ENCODE peak calls at places on chromosomes 7 and 10, in four cellular contexts. P is neuronal stem cell, G is neural progenitor cell, O is thoracic aorta. S is an unnamed sample. For H3K4me1, the result is how much of the 10 kb centered on the place peaks cover.

GRCh38 chr7:139340808-139341057 is 404 bp upstream of the FMC1 start:
- DNase-seq in P (no peak), G (no peak), O (peak), S (no peak)

GRCh38 chr7:94223375-94224084 is 171.2 kb upstream of the COL1A2 start:
- DNase-seq in P (peak), G (peak), O (no peak), S (no peak)

GRCh38 chr10:71746344-71747037 is 26.8 kb downstream of the VSIR start:
- DNase-seq in P (no peak), G (peak), O (no peak), S (no peak)

GRCh38 chr7:64997927-64998391 is 7.1 kb upstream of the ZNF117 start:
- DNase-seq in P (no peak), G (no peak), O (no peak), S (no peak)

GRCh38 chr10:104441601-104442000 is 88.0 kb downstream of the CFAP58 start:
- DNase-seq in P (no peak), G (no peak), O (no peak), S (no peak)

GRCh38 chr7:11753441-11753840 is 78.6 kb downstream of the THSD7A start:
- DNase-seq in P (no peak), G (peak), O (no peak), S (no peak)

GRCh38 chr7:27375958-27376357 is 133.4 kb downstream of the EVX1 start:
- DNase-seq in P (no peak), G (peak), O (no peak), S (no peak)

GRCh38 chr7:1663243-1663642 is 6.8 kb upstream of the ELFN1 start:
- DNase-seq in P (no peak), G (no peak), O (no peak), S (no peak)

GRCh38 chr7:131244259-131244852 is 83.3 kb upstream of the MKLN1 start:
- DNase-seq in P (peak), G (no peak), O (peak), S (no peak)

GRCh38 chr10:43137701-43137970 is 609 bp upstream of the CSGALNACT2 start:
- DNase-seq in P (peak), G (peak), O (no peak), S (no peak)

GRCh38 chr10:10605551-10606081 is 412.1 kb upstream of the CELF2 start:
- DNase-seq in P (no peak), G (no peak), O (peak), S (no peak)

GRCh38 chr7:19749658-19750057 is 23.8 kb downstream of the TMEM196 start:
- DNase-seq in P (no peak), G (no peak), O (no peak), S (no peak)

GRCh38 chr7:5528071-5528814 is 104.6 kb upstream of the TNRC18 start:
- DNase-seq in P (no peak), G (peak), O (no peak), S (peak)

GRCh38 chr7:43764039-43764789 is 5.7 kb downstream of the BLVRA start:
- DNase-seq in P (no peak), G (no peak), O (peak), S (no peak)

GRCh38 chr7:18821554-18821953 is 295.9 kb downstream of the TWIST1 start:
- DNase-seq in P (no peak), G (no peak), O (no peak), S (no peak)

GRCh38 chr7:132398253-132398913 is 177.9 kb downstream of the PLXNA4 start:
- DNase-seq in P (no peak), G (no peak), O (no peak), S (no peak)

GRCh38 chr7:131741446-131741845 is 185.0 kb upstream of the PODXL start:
- DNase-seq in P (no peak), G (no peak), O (no peak), S (no peak)

GRCh38 chr7:26178272-26178960 is 22.1 kb downstream of the HNRNPA2B1 start:
- DNase-seq in P (no peak), G (no peak), O (no peak), S (no peak)

GRCh38 chr10:81524467-81524866 is 350.5 kb upstream of the NRG3 start:
- DNase-seq in P (no peak), G (no peak), O (no peak), S (no peak)

GRCh38 chr7:85600425-85600824 is 413.6 kb upstream of the SEMA3D start:
- DNase-seq in P (peak), G (no peak), O (no peak), S (no peak)

GRCh38 chr7:77806425-77806824 is 7.9 kb downstream of the PHTF2 start:
- DNase-seq in P (no peak), G (no peak), O (no peak), S (no peak)

GRCh38 chr7:80369321-80369720 is 142.5 kb downstream of the GNAT3 start:
- DNase-seq in P (no peak), G (no peak), O (no peak), S (no peak)

GRCh38 chr7:67470256-67470751 is 473.7 kb downstream of the TYW1 start:
- DNase-seq in P (peak), G (peak), O (no peak), S (no peak)

GRCh38 chr7:127652333-127653248 is 597 bp downstream of the SND1 start:
- DNase-seq in P (no peak), G (no peak), O (no peak), S (no peak)

DNA sequence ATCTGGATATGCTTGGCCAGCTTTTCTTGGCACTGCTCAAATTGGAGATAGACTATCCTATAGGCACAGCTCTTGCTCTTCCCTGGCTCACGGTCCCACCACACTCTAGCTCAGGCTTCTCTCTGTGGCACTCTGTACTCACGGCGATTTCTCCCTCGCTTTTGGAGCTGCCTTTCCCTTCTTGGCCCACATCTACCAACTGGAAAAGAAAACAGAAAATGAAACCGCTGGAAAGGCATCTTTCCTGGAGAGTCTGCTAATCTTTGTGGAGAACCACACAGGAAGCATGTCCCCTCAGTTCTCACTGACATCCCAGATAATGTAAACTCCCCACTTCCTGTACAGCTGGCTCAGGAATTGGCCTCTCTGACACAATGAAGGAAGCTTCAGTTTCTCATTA is 210.0 kb downstream of the JCAD start:
- DNase-seq in P (no peak), G (no peak), O (no peak), S (no peak)
- H3K4me3 ChIP-seq in P (no peak), G (no peak), O (peak), S (no peak)

GRCh38 chr10:3782456-3783312 is 2.3 kb downstream of the KLF6 start:
- DNase-seq in P (no peak), G (no peak), O (no peak), S (peak)
- H3K4me1 ChIP-seq in P (under half), G (under half), O (under half), S (under half)

DNA sequence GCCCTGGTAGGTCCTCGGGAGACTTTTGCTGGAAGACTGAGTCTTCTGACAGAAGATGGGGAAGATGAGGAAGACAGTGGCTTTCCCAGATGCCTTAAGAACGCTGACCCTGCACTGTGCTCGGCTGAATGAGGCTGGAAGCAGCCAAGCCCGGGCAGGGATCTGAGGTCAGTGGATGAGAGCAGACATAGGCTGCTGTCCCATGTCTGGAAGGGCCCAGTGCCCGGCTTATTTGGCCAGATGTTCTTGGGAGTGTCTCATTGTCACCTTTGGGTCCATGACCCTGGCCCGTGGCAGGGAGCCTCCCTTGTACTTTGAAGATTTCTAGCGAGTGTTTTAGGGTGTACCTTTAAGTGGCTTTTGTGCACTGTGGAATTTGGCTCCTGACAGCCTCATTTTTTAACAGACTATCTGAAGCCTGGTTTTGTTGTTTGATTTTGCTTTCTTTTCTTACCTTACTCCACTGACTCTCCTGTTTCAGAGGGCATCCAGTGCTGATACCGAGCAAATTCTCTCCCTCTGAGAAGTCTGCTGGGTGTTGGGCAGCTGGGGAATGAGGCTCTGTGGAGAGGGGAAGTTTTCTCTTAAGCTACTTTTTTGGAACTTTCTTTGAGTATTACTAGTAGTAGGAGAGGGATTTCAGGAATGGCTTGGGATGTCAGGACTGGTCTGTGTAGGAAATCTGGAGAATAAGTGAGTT is 61.4 kb downstream of the CREB5 start:
- DNase-seq in P (no peak), G (no peak), O (no peak), S (no peak)
- H3K27ac ChIP-seq in P (no peak), G (no peak), O (peak), S (no peak)

GRCh38 chr7:21942955-21943354 is 2.7 kb downstream of the CDCA7L start:
- DNase-seq in P (no peak), G (no peak), O (no peak), S (no peak)

GRCh38 chr7:21939858-21940322 is 5.8 kb downstream of the CDCA7L start:
- DNase-seq in P (no peak), G (no peak), O (no peak), S (no peak)

GRCh38 chr7:21941570-21942224 is 4.0 kb downstream of the CDCA7L start:
- DNase-seq in P (no peak), G (no peak), O (no peak), S (peak)

GRCh38 chr7:21938463-21938862 is 7.2 kb downstream of the CDCA7L start:
- DNase-seq in P (no peak), G (no peak), O (no peak), S (no peak)

GRCh38 chr7:21939136-21939857 is 6.4 kb downstream of the CDCA7L start:
- DNase-seq in P (no peak), G (no peak), O (no peak), S (no peak)
- H3K4me3 ChIP-seq in P (no peak), G (no peak), O (no peak), S (no peak)

GRCh38 chr10:5832946-5833345 is 19.7 kb upstream of the GDI2 start:
- DNase-seq in P (no peak), G (no peak), O (no peak), S (no peak)

GRCh38 chr10:5831446-5831782 is 18.2 kb upstream of the GDI2 start:
- DNase-seq in P (no peak), G (no peak), O (no peak), S (no peak)

GRCh38 chr10:5829267-5829666 is 16.0 kb upstream of the GDI2 start:
- DNase-seq in P (no peak), G (no peak), O (no peak), S (no peak)

GRCh38 chr10:5828725-5829124 is 15.5 kb upstream of the GDI2 start:
- DNase-seq in P (no peak), G (no peak), O (no peak), S (no peak)

GRCh38 chr10:5830629-5831445 is 17.6 kb upstream of the GDI2 start:
- DNase-seq in P (no peak), G (no peak), O (no peak), S (no peak)
- H3K4me1 ChIP-seq in P (under half), G (under half), O (under half), S (under half)

DNA sequence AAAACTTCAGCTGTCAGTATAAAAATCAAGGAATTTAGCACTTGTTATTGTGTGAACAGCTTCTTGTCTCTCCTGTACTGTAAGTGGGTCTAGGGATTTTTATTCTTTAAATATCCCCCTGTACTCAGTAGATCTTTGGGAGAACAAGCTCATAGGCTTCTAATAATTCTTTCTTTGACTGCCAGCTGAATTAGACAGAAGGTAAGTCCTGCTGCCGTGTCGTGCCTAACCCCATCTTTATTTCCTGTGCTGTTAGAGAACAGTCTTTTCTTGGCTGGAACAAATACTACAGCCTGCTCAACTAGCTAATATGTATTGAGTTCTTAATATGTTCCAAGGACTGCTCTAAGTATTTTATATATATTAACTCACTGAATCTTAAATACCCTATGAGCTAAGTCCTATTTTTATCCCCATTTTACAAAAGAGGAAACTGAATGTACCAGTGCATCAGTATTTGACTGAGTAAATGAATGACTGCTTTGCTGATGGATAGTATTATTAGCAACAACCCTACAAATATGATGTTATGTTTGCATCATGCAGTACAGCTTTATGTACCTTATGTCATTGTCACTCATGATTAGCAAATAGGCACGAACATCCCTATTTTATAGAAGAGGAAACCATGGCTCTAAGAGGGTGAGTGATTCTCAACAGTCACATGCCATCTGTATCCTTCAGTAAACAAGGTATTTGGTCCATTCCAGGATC is 5.5 kb upstream of the DUSP5 start:
- DNase-seq in P (no peak), G (no peak), O (no peak), S (no peak)
- H3K27ac ChIP-seq in P (no peak), G (no peak), O (no peak), S (no peak)

S was measured in naive thymus-derived CD4-positive, alpha-beta T cell.